ENCODE peak calls at places on chromosomes 1 and 21, in seven cellular contexts. I is stimulated activated CD8-positive, alpha-beta memory T cell treated with anti-CD3 and anti-CD28 coated beads, Interleukin-2, amount 100 ng/mL, for 1 hour; R is chondrocyte; T is activated gamma-delta T cell treated with Interleukin-2 at 50 U/mL for 16 hours; C is neural progenitor cell; P is neuronal stem cell; E is ascending aorta. F is an unnamed sample.

GRCh38 chr1:178724734-178725602 is at the start of gene RALGPS2:
- DNase-seq in I (peak; percentile 45), E (peak; percentile 66), P (peak; percentile 81), R (peak; percentile 86), C (peak; percentile 95), T (peak; percentile 65), F (peak; percentile 83)

GRCh38 chr1:75233302-75233929 is 99.2 kb downstream of the LHX8 start:
- DNase-seq in T (no peak), I (no peak), P (peak; percentile 38), R (no peak), C (peak; percentile 49), E (no peak), F (no peak)

GRCh38 chr1:17198476-17199258 is 6.3 kb upstream of the PADI1 start:
- DNase-seq in R (peak; percentile 68), E (peak; percentile 53), I (no peak), C (no peak), P (no peak), T (no peak), F (no peak)

GRCh38 chr1:204106825-204107224 is 33.9 kb downstream of the SOX13 start:
- DNase-seq in C (no peak), E (no peak), I (no peak), P (no peak), R (no peak), T (no peak), F (no peak)

GRCh38 chr1:41870076-41870562 is 48.6 kb downstream of the HIVEP3 start:
- DNase-seq in C (no peak), P (no peak), T (no peak), I (no peak), R (no peak), E (no peak), F (no peak)

GRCh38 chr1:37919277-37919676 is 27.6 kb downstream of the INPP5B start:
- DNase-seq in I (no peak), T (peak; percentile 16), E (no peak), C (peak; percentile 46), P (no peak), R (no peak), F (no peak)

GRCh38 chr21:34351786-34352241 is 12.0 kb upstream of the KCNE2 start:
- DNase-seq in T (peak; percentile 18), E (peak; percentile 67), R (no peak), I (no peak), P (peak; percentile 54), C (peak; percentile 79), F (peak; percentile 37)

GRCh38 chr21:28230559-28230958 is 762.1 kb downstream of the LTN1 start:
- DNase-seq in C (no peak), T (no peak), I (no peak), R (no peak), P (no peak), E (no peak), F (no peak)

GRCh38 chr1:233061265-233061664 is 110.9 kb downstream of the NTPCR start:
- DNase-seq in C (no peak), R (no peak), I (no peak), P (no peak), T (no peak), E (no peak), F (no peak)

GRCh38 chr21:31162827-31163226 is 124.6 kb upstream of the KRTAP19-8 start:
- DNase-seq in T (no peak), I (no peak), C (no peak), R (no peak), E (no peak), P (no peak), F (no peak)

GRCh38 chr1:119766374-119766794 is 2.3 kb downstream of the HMGCS2 start:
- DNase-seq in R (no peak), I (no peak), T (no peak), P (no peak), C (no peak), E (no peak), F (no peak)

GRCh38 chr1:20124451-20125057 is 5.2 kb upstream of the PLA2G2D start:
- DNase-seq in E (no peak), P (no peak), R (no peak), T (no peak), C (no peak), I (no peak), F (no peak)

GRCh38 chr1:180217021-180217420 is 13.0 kb upstream of the LHX4 start:
- DNase-seq in E (no peak), R (no peak), C (no peak), T (no peak), P (no peak), I (no peak), F (no peak)

GRCh38 chr1:41540886-41541591 is 56.6 kb upstream of the EDN2 start:
- DNase-seq in R (peak; percentile 49), T (no peak), E (peak; percentile 42), C (peak; percentile 57), P (no peak), I (no peak), F (no peak)

GRCh38 chr1:100597069-100597741 is 59.3 kb downstream of the GPR88 start:
- DNase-seq in R (no peak), T (no peak), I (no peak), C (no peak), E (no peak), P (no peak), F (no peak)

GRCh38 chr21:42572906-42573495 is 59.3 kb downstream of the SLC37A1 start:
- DNase-seq in P (no peak), R (no peak), C (no peak), T (no peak), E (no peak), I (no peak), F (no peak)

GRCh38 chr1:199735660-199736059 is 291.9 kb upstream of the NR5A2 start:
- DNase-seq in C (peak; percentile 23), I (no peak), T (no peak), E (no peak), R (no peak), P (no peak), F (peak; percentile 4)

GRCh38 chr1:165543651-165544452 is at the start of gene LRRC52:
- DNase-seq in R (no peak), I (no peak), P (no peak), T (no peak), E (no peak), C (peak; percentile 5), F (no peak)

GRCh38 chr21:40049959-40050290 is 182.7 kb downstream of the PCP4 start:
- DNase-seq in E (no peak), P (no peak), C (peak; percentile 19), R (no peak), T (no peak), I (no peak), F (no peak)

GRCh38 chr1:50973875-50974617 is 4.0 kb downstream of the CDKN2C start:
- DNase-seq in T (no peak), P (no peak), C (peak; percentile 60), R (no peak), I (no peak), E (no peak), F (no peak)

GRCh38 chr1:246295340-246295739 is 211.7 kb downstream of the SMYD3 start:
- DNase-seq in I (no peak), P (no peak), C (no peak), E (no peak), R (no peak), T (no peak), F (no peak)

GRCh38 chr1:101299166-101299565 is 62.3 kb downstream of the S1PR1 start:
- DNase-seq in E (no peak), R (no peak), I (no peak), T (no peak), P (no peak), C (no peak), F (no peak)

GRCh38 chr1:208934933-208935332 is 648.6 kb upstream of the CAMK1G start:
- DNase-seq in C (no peak), E (no peak), P (no peak), R (no peak), T (no peak), I (no peak), F (no peak)

GRCh38 chr1:229108598-229109201 is 162.2 kb upstream of the RAB4A start:
- DNase-seq in P (no peak), R (no peak), C (peak; percentile 36), T (no peak), I (no peak), E (peak; percentile 85), F (peak; percentile 33)

GRCh38 chr21:42525676-42526378 is 12.2 kb downstream of the SLC37A1 start:
- DNase-seq in C (no peak), E (no peak), R (no peak), P (no peak), T (no peak), I (no peak), F (no peak)

GRCh38 chr1:234620272-234620711 is 10.3 kb upstream of the IRF2BP2 start:
- DNase-seq in T (no peak), E (no peak), P (no peak), R (no peak), C (no peak), I (no peak), F (no peak)

GRCh38 chr1:172762087-172762486 is 103.2 kb downstream of the FASLG start:
- DNase-seq in R (no peak), E (no peak), T (no peak), I (no peak), P (no peak), C (no peak), F (no peak)

GRCh38 chr21:33434770-33435360 is 31.7 kb downstream of the IFNGR2 start:
- DNase-seq in I (no peak), R (no peak), P (no peak), C (no peak), E (no peak), T (no peak), F (no peak)

GRCh38 chr1:154145986-154146385 is 8.9 kb downstream of the NUP210L start:
- DNase-seq in R (no peak), P (no peak), E (no peak), T (no peak), C (no peak), I (no peak), F (no peak)

GRCh38 chr1:241842565-241842964 is 5.4 kb upstream of the EXO1 start:
- DNase-seq in R (no peak), I (no peak), C (no peak), E (no peak), P (no peak), T (no peak), F (no peak)

GRCh38 chr21:14685568-14685967 is 139.5 kb upstream of the SAMSN1 start:
- DNase-seq in C (no peak), R (no peak), E (no peak), T (no peak), I (no peak), P (no peak), F (no peak)

GRCh38 chr1:40774266-40774998 is 9.2 kb upstream of the KCNQ4 start:
- DNase-seq in I (peak; percentile 55), T (peak; percentile 66), C (peak; percentile 79), E (no peak), P (peak; percentile 53), R (no peak), F (peak; percentile 76)

GRCh38 chr21:28793043-28793442 is 199.6 kb downstream of the LTN1 start:
- DNase-seq in E (no peak), R (no peak), P (no peak), C (peak; percentile 21), I (no peak), T (no peak), F (no peak)

GRCh38 chr1:18932387-18932786 is 24.1 kb downstream of the IFFO2 start:
- DNase-seq in P (no peak), C (no peak), I (no peak), T (no peak), E (no peak), R (no peak), F (no peak)

GRCh38 chr1:222787746-222788145 is 27.1 kb upstream of the DISP1 start:
- DNase-seq in I (no peak), T (no peak), C (no peak), R (no peak), E (no peak), P (no peak), F (no peak)

F was measured in nephron progenitor cell.